ENCODE peak calls at places on chromosome 11, in ten cellular contexts. One of them, this sample, is unnamed.
A peak's percentile ranks its signal among the peaks of the same experiment; 100 is the strongest.

GRCh38 chr11:62574363-62575057 is 819 bp upstream of the EEF1G start:
- DNase-seq in fibroblast of mammary gland: no peak
- DNase-seq in uterus: peak; percentile 64
- DNase-seq in endodermal cell: peak; percentile 54
- DNase-seq in PC-3: peak; percentile 29
- DNase-seq in brain microvascular endothelial cell: no peak
- DNase-seq in Panc1: no peak
- DNase-seq in Calu3: peak; percentile 38
- DNase-seq in heart right ventricle: peak; percentile 36
- DNase-seq in H9: no peak
- DNase-seq in this sample: peak; percentile 50

GRCh38 chr11:70729949-70730348 is 331.6 kb downstream of the CTTN start:
- DNase-seq in heart right ventricle: no peak
- DNase-seq in Calu3: no peak
- DNase-seq in fibroblast of mammary gland: no peak
- DNase-seq in PC-3: no peak
- DNase-seq in H9: no peak
- DNase-seq in uterus: no peak
- DNase-seq in endodermal cell: no peak
- DNase-seq in brain microvascular endothelial cell: no peak
- DNase-seq in Panc1: no peak
- DNase-seq in this sample: no peak

GRCh38 chr11:9594267-9595046 is 21.0 kb downstream of the WEE1 start:
- DNase-seq in heart right ventricle: no peak
- DNase-seq in Panc1: no peak
- DNase-seq in PC-3: no peak
- DNase-seq in fibroblast of mammary gland: no peak
- DNase-seq in uterus: no peak
- DNase-seq in endodermal cell: peak; percentile 63
- DNase-seq in H9: no peak
- DNase-seq in Calu3: no peak
- DNase-seq in brain microvascular endothelial cell: no peak
- DNase-seq in this sample: no peak

GRCh38 chr11:76159303-76159937 is 46.9 kb downstream of the WNT11 start:
- DNase-seq in heart right ventricle: no peak
- DNase-seq in fibroblast of mammary gland: no peak
- DNase-seq in Panc1: no peak
- DNase-seq in uterus: no peak
- DNase-seq in PC-3: no peak
- DNase-seq in endodermal cell: no peak
- DNase-seq in brain microvascular endothelial cell: no peak
- DNase-seq in Calu3: no peak
- DNase-seq in H9: no peak
- DNase-seq in this sample: no peak

GRCh38 chr11:61004841-61005240 is 33.4 kb downstream of the CD6 start:
- DNase-seq in PC-3: no peak
- DNase-seq in uterus: no peak
- DNase-seq in brain microvascular endothelial cell: no peak
- DNase-seq in Calu3: no peak
- DNase-seq in heart right ventricle: no peak
- DNase-seq in fibroblast of mammary gland: no peak
- DNase-seq in endodermal cell: no peak
- DNase-seq in H9: no peak
- DNase-seq in Panc1: no peak
- DNase-seq in this sample: no peak

GRCh38 chr11:44596541-44597276 is 31.2 kb downstream of the CD82 start:
- DNase-seq in fibroblast of mammary gland: no peak
- DNase-seq in Calu3: no peak
- DNase-seq in heart right ventricle: no peak
- DNase-seq in uterus: no peak
- DNase-seq in endodermal cell: peak; percentile 70
- DNase-seq in brain microvascular endothelial cell: no peak
- DNase-seq in H9: no peak
- DNase-seq in Panc1: no peak
- DNase-seq in PC-3: no peak
- DNase-seq in this sample: no peak

GRCh38 chr11:8779107-8779506 is 96.5 kb downstream of the RPL27A start:
- DNase-seq in brain microvascular endothelial cell: no peak
- DNase-seq in uterus: no peak
- DNase-seq in fibroblast of mammary gland: no peak
- DNase-seq in H9: no peak
- DNase-seq in Panc1: no peak
- DNase-seq in heart right ventricle: no peak
- DNase-seq in endodermal cell: peak; percentile 29
- DNase-seq in PC-3: no peak
- DNase-seq in Calu3: no peak
- DNase-seq in this sample: no peak

GRCh38 chr11:65377777-65378176 is 4.7 kb downstream of the SLC25A45 start:
- DNase-seq in brain microvascular endothelial cell: no peak
- DNase-seq in endodermal cell: no peak
- DNase-seq in H9: no peak
- DNase-seq in uterus: no peak
- DNase-seq in PC-3: no peak
- DNase-seq in fibroblast of mammary gland: no peak
- DNase-seq in heart right ventricle: no peak
- DNase-seq in Panc1: no peak
- DNase-seq in Calu3: no peak
- DNase-seq in this sample: no peak

DNA sequence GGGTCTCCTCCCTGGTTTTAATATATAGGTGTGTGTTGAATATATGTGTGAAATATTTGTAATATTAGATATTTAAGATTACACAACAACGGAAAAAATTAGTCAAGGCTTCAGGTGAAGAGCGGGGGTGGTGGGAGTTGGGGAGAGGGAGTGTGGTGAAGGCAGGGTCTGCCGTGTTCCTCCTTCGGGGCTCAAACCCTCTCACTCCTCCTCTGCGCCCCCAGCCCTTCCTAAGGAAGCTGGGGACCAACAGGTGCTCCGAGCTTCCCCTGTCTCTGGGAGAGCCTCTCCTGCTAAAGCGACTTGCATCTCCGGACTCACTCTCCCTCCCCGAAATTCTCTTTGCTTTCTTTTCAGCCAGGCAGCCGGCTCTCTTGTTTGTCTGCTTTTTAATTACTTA is 950 bp upstream of the CADM1 start:
- DNase-seq in fibroblast of mammary gland: no peak
- DNase-seq in PC-3: no peak
- DNase-seq in heart right ventricle: no peak
- DNase-seq in endodermal cell: no peak
- DNase-seq in uterus: peak; percentile 17
- DNase-seq in Panc1: no peak
- DNase-seq in Calu3: no peak
- DNase-seq in H9: no peak
- DNase-seq in brain microvascular endothelial cell: no peak
- DNase-seq in this sample: peak; percentile 38
- TF ChIP-seq CTCF in fibroblast of mammary gland: no peak
- TF ChIP-seq CTCF in PC-3: no peak
- TF ChIP-seq CTCF in heart right ventricle: no peak
- TF ChIP-seq CTCF in endodermal cell: no peak
- TF ChIP-seq CTCF in uterus: no peak
- TF ChIP-seq CTCF in Panc1: no peak
- TF ChIP-seq CTCF in Calu3: no peak
- TF ChIP-seq CTCF in H9: no peak
- TF ChIP-seq CTCF in brain microvascular endothelial cell: no peak
- TF ChIP-seq CTCF in this sample: no peak

GRCh38 chr11:12673924-12674570 is at the start of gene TEAD1:
- DNase-seq in endodermal cell: peak; percentile 99
- DNase-seq in Panc1: peak; percentile 51
- DNase-seq in fibroblast of mammary gland: peak; percentile 94
- DNase-seq in PC-3: peak; percentile 93
- DNase-seq in heart right ventricle: peak; percentile 96
- DNase-seq in Calu3: peak; percentile 99
- DNase-seq in brain microvascular endothelial cell: peak; percentile 92
- DNase-seq in uterus: peak; percentile 95
- DNase-seq in H9: peak; percentile 95
- DNase-seq in this sample: peak; percentile 97
- TF ChIP-seq CTCF in endodermal cell: no peak
- TF ChIP-seq CTCF in Panc1: no peak
- TF ChIP-seq CTCF in fibroblast of mammary gland: no peak
- TF ChIP-seq CTCF in PC-3: no peak
- TF ChIP-seq CTCF in heart right ventricle: no peak
- TF ChIP-seq CTCF in Calu3: no peak
- TF ChIP-seq CTCF in brain microvascular endothelial cell: no peak
- TF ChIP-seq CTCF in uterus: no peak
- TF ChIP-seq CTCF in H9: no peak
- TF ChIP-seq CTCF in this sample: no peak

DNA sequence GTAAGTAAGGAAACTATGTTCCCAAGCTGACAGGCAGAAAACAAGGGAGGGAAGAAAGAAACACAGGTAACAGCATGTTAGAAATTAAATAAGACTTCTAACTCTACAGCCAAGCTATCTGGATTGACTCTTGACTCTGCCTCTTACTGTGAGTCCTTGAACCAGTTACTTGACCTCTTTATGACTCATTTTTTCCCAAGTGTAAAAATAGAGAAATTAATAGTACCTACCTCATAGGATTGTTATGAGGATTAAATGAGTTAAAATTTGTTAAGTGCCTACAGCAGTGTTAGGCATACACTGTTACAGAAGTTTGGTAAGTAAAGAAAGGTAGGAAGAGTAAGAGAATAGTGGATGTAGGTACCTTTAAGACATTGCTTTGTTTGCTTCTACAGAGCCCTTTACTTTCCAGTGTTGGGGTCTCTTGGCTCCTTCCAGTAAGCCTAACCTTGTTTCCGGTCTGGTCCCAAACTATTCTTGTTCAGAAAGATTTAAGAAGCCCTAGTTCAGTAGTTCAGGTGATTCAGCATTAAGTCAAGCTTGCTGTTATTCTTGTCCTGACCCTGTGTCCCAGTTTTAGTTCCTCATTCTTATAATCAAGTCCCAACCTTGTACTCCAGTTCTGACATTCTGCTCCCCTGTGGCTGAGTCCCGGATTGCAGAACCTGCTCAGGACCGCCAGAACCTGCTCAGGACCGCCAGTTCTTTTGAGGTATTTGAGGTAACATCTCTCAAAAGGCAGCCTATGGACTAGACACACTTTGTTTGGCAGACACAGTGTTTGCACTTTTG is 963.4 kb upstream of the CCDC90B start:
- DNase-seq in Calu3: no peak
- DNase-seq in heart right ventricle: no peak
- DNase-seq in uterus: no peak
- DNase-seq in H9: no peak
- DNase-seq in PC-3: no peak
- DNase-seq in Panc1: no peak
- DNase-seq in fibroblast of mammary gland: peak; percentile 49
- DNase-seq in endodermal cell: no peak
- DNase-seq in brain microvascular endothelial cell: no peak
- DNase-seq in this sample: no peak
- TF ChIP-seq CTCF in Calu3: no peak
- TF ChIP-seq CTCF in heart right ventricle: no peak
- TF ChIP-seq CTCF in uterus: no peak
- TF ChIP-seq CTCF in H9: no peak
- TF ChIP-seq CTCF in PC-3: no peak
- TF ChIP-seq CTCF in Panc1: no peak
- TF ChIP-seq CTCF in fibroblast of mammary gland: no peak
- TF ChIP-seq CTCF in endodermal cell: no peak
- TF ChIP-seq CTCF in brain microvascular endothelial cell: no peak
- TF ChIP-seq CTCF in this sample: no peak

GRCh38 chr11:113114452-113115027 is 153.3 kb downstream of the NCAM1 start:
- DNase-seq in H9: peak; percentile 62
- DNase-seq in brain microvascular endothelial cell: peak; percentile 31
- DNase-seq in fibroblast of mammary gland: peak; percentile 27
- DNase-seq in Panc1: peak; percentile 24
- DNase-seq in endodermal cell: peak; percentile 87
- DNase-seq in heart right ventricle: peak; percentile 59
- DNase-seq in PC-3: peak; percentile 41
- DNase-seq in Calu3: peak; percentile 46
- DNase-seq in uterus: peak; percentile 60
- DNase-seq in this sample: peak; percentile 67
- TF ChIP-seq CTCF in H9: peak; percentile 83
- TF ChIP-seq CTCF in brain microvascular endothelial cell: peak; percentile 89
- TF ChIP-seq CTCF in fibroblast of mammary gland: peak; percentile 56
- TF ChIP-seq CTCF in Panc1: peak; percentile 78
- TF ChIP-seq CTCF in endodermal cell: peak; percentile 91
- TF ChIP-seq CTCF in heart right ventricle: peak; percentile 66
- TF ChIP-seq CTCF in PC-3: peak; percentile 69
- TF ChIP-seq CTCF in Calu3: peak; percentile 43
- TF ChIP-seq CTCF in uterus: peak; percentile 80
- TF ChIP-seq CTCF in this sample: peak; percentile 72

DNA sequence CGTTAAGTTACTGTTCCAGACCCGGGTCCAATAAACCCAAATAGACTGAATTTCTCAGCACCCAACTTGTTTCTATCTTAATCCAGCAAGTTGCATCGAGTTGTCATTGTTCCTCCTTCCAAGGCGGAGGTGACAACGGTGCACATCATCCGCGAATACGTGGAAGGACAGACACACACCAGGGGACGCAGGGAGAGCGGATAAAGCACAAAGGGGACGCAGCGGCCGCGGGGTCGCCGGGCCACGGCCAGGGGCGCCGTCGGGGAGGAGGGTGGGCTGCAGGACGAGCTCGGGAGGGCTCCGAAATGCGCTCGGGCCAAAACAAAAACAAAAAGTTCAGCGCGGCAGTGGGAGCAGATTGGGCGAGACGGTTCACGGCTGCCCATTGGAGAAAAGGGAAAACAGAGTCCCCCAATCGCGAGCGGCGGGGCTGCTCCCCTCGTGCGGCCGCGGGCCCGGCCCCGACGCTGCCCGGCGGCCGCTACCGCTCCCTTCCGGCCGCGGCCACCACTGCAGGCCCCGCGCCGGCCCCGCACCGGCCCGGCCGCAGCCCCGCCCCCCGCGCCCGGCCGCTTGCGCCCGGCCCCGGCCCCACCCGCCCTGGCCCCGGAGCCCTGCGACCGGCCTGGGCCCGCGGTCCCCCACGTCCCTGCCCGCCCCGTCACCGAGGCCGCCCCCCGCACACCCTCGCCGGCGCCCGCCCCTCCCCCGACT is 518 bp downstream of the KMT5B start:
- DNase-seq in Calu3: peak; percentile 77
- DNase-seq in brain microvascular endothelial cell: peak; percentile 44
- DNase-seq in H9: peak; percentile 72
- DNase-seq in Panc1: no peak
- DNase-seq in PC-3: peak; percentile 80
- DNase-seq in uterus: peak; percentile 75
- DNase-seq in heart right ventricle: peak; percentile 74
- DNase-seq in endodermal cell: peak; percentile 88
- DNase-seq in fibroblast of mammary gland: peak; percentile 68
- DNase-seq in this sample: peak; percentile 89
- TF ChIP-seq CTCF in Calu3: no peak
- TF ChIP-seq CTCF in brain microvascular endothelial cell: no peak
- TF ChIP-seq CTCF in H9: peak; percentile 37
- TF ChIP-seq CTCF in Panc1: no peak
- TF ChIP-seq CTCF in PC-3: peak; percentile 28
- TF ChIP-seq CTCF in uterus: peak; percentile 26
- TF ChIP-seq CTCF in heart right ventricle: peak; percentile 39
- TF ChIP-seq CTCF in endodermal cell: peak; percentile 60
- TF ChIP-seq CTCF in fibroblast of mammary gland: no peak
- TF ChIP-seq CTCF in this sample: peak; percentile 37

DNA sequence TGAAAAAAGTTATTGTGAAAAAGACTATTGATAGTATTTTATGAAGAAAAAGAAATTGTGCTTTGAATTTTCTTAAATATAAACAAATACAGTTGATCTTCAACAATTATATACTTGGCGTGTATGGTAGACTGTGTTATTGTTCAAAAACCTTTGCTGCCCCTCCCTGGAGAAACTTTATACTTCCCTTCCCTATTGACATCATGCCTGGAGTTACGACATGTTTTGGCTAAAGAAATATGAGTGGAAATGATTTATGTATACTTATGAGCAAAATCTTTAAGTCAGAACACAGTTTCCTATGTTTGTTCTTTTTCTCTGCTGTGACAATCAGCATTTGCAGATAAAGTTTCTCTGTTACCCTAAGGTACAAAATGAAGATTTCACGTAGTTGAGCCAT is 243.8 kb downstream of the TMEM135 start:
- DNase-seq in brain microvascular endothelial cell: peak; percentile 59
- DNase-seq in Panc1: no peak
- DNase-seq in heart right ventricle: peak; percentile 24
- DNase-seq in uterus: no peak
- DNase-seq in endodermal cell: no peak
- DNase-seq in Calu3: no peak
- DNase-seq in fibroblast of mammary gland: peak; percentile 86
- DNase-seq in H9: no peak
- DNase-seq in PC-3: peak; percentile 70
- DNase-seq in this sample: no peak
- TF ChIP-seq CTCF in brain microvascular endothelial cell: peak; percentile 32
- TF ChIP-seq CTCF in Panc1: peak; percentile 18
- TF ChIP-seq CTCF in heart right ventricle: peak; percentile 24
- TF ChIP-seq CTCF in uterus: peak; percentile 22
- TF ChIP-seq CTCF in endodermal cell: no peak
- TF ChIP-seq CTCF in Calu3: no peak
- TF ChIP-seq CTCF in fibroblast of mammary gland: peak; percentile 37
- TF ChIP-seq CTCF in H9: no peak
- TF ChIP-seq CTCF in PC-3: peak; percentile 71
- TF ChIP-seq CTCF in this sample: no peak